ENCODE peak calls at places on chromosomes 6 and 20, in eight cellular contexts. O, P, C, Z, U, A, H and B are unnamed samples.

GRCh38 chr6:31578058-31578457 is 2.7 kb downstream of the TNF start:
- DNase-seq in P (no peak), H (no peak), C (no peak), O (no peak), Z (no peak), A (no peak), U (no peak), B (no peak)

GRCh38 chr20:19757487-19757972 is 528 bp upstream of the RIN2 start:
- DNase-seq in P (peak; percentile 89), Z (peak; percentile 59), C (peak; percentile 91), H (peak; percentile 92), A (peak; percentile 57), O (peak; percentile 90), U (peak; percentile 81), B (peak; percentile 34)

GRCh38 chr6:62707156-62707555 is 421.1 kb upstream of the KHDRBS2 start:
- DNase-seq in Z (no peak), A (no peak), C (no peak), H (no peak), P (no peak), O (no peak), U (no peak), B (no peak)

GRCh38 chr6:154289818-154290508 is 66.6 kb downstream of the IPCEF1 start:
- DNase-seq in U (no peak), O (no peak), A (no peak), P (no peak), Z (no peak), H (no peak), C (no peak), B (peak; percentile 17)

GRCh38 chr6:30463651-30464618 is 25.4 kb upstream of the HLA-E start:
- DNase-seq in A (no peak), P (peak; percentile 41), O (peak; percentile 77), U (no peak), C (peak; percentile 69), H (peak; percentile 40), Z (no peak), B (peak; percentile 53)

GRCh38 chr6:20866940-20867630 is 332.8 kb downstream of the CDKAL1 start:
- DNase-seq in A (no peak), Z (no peak), U (no peak), C (peak; percentile 16), O (no peak), P (no peak), H (no peak), B (no peak)

GRCh38 chr6:108945686-108946158 is 97.5 kb downstream of the ARMC2 start:
- DNase-seq in U (no peak), O (peak; percentile 81), C (peak; percentile 74), H (peak; percentile 91), P (peak; percentile 91), Z (peak; percentile 35), A (no peak), B (no peak)

GRCh38 chr20:34643919-34644318 is 33.0 kb downstream of the PIGU start:
- DNase-seq in C (peak; percentile 92), Z (peak; percentile 65), A (no peak), P (no peak), H (no peak), O (no peak), U (no peak), B (no peak)

GRCh38 chr6:90701146-90701781 is 114.4 kb upstream of the MAP3K7 start:
- DNase-seq in O (no peak), Z (no peak), A (no peak), H (no peak), P (no peak), U (peak; percentile 31), C (no peak), B (peak; percentile 6)

GRCh38 chr6:32267035-32267434 is 43.2 kb upstream of the NOTCH4 start:
- DNase-seq in P (no peak), U (no peak), H (no peak), A (no peak), O (no peak), C (no peak), Z (no peak), B (no peak)

GRCh38 chr20:61949363-61949713 is 116.3 kb downstream of the TAF4 start:
- DNase-seq in U (no peak), Z (no peak), C (no peak), H (no peak), A (no peak), O (no peak), P (no peak), B (no peak)

GRCh38 chr20:59398552-59399265 is 98.3 kb downstream of the EDN3 start:
- DNase-seq in O (no peak), U (no peak), A (no peak), C (no peak), P (no peak), H (no peak), Z (no peak), B (no peak)

GRCh38 chr6:42279144-42279781 is 61.6 kb upstream of the MRPS10 start:
- DNase-seq in A (no peak), U (no peak), H (no peak), C (peak; percentile 86), P (no peak), Z (peak; percentile 13), O (no peak), B (peak; percentile 58)

GRCh38 chr6:139649128-139649527 is 274.7 kb upstream of the CITED2 start:
- DNase-seq in U (no peak), P (no peak), Z (no peak), H (no peak), O (no peak), A (no peak), C (no peak), B (no peak)

GRCh38 chr6:44575644-44576043 is 188.1 kb downstream of the CDC5L start:
- DNase-seq in O (no peak), A (no peak), U (no peak), Z (no peak), H (no peak), P (no peak), C (peak; percentile 27), B (no peak)

GRCh38 chr6:40623178-40623577 is 36.0 kb upstream of the LRFN2 start:
- DNase-seq in U (no peak), O (no peak), P (no peak), Z (no peak), A (no peak), C (no peak), H (no peak), B (no peak)

GRCh38 chr6:14270925-14271791 is 153.6 kb downstream of the CD83 start:
- DNase-seq in O (no peak), H (no peak), P (no peak), A (no peak), Z (peak; percentile 85), C (peak; percentile 76), U (no peak), B (peak; percentile 82)

GRCh38 chr6:148053209-148053608 is 289.4 kb upstream of the SASH1 start:
- DNase-seq in Z (no peak), U (no peak), C (no peak), O (no peak), A (no peak), P (no peak), H (no peak), B (no peak)

GRCh38 chr6:152054441-152054840 is 247.0 kb downstream of the ESR1 start:
- DNase-seq in C (peak; percentile 67), H (no peak), U (no peak), O (no peak), P (no peak), Z (no peak), A (no peak), B (no peak)

GRCh38 chr6:44858998-44859397 is 469.1 kb upstream of the RUNX2 start:
- DNase-seq in Z (no peak), P (no peak), A (no peak), C (peak; percentile 4), U (no peak), O (no peak), H (no peak), B (no peak)

GRCh38 chr6:156780962-156781705 is 4.0 kb downstream of the ARID1B start:
- DNase-seq in U (no peak), C (no peak), O (no peak), Z (no peak), P (no peak), A (no peak), H (no peak), B (no peak)

GRCh38 chr6:154157082-154157481 is 118.0 kb downstream of the OPRM1 start:
- DNase-seq in P (no peak), C (no peak), A (no peak), Z (no peak), O (no peak), H (no peak), U (no peak), B (no peak)

GRCh38 chr6:165820407-165820806 is 157.4 kb upstream of the PDE10A start:
- DNase-seq in Z (no peak), C (no peak), P (no peak), O (no peak), A (no peak), U (no peak), H (no peak), B (no peak)

DNA sequence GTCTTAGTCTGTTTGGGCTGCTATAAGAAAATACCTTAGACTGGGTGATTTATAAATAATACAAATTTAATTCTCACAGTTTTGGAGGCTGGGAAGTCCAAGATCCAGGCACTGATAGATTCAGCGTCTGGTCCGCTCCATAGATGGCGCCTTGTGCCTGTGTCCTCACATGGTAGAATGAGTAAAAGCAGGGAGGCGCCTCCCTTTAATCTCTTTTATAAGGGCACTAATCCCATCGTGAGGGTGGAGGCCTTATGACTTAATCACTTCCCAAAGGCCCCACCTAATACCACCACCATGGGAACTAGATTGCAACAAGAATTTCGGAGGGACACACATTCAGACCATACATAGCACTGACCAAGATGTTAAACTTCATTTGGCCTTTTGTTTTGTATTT is 91.2 kb upstream of the TMEM181 start:
- DNase-seq in O (no peak), Z (no peak), A (no peak), U (no peak), P (no peak), C (peak; percentile 36), H (no peak), B (no peak)
- TF ChIP-seq CTCF in O (no peak), Z (peak; percentile 31), A (no peak), U (no peak), P (no peak), C (no peak), H (no peak), B (no peak)

GRCh38 chr20:54212871-54213270 is 5.0 kb downstream of the PFDN4 start:
- DNase-seq in U (no peak), O (no peak), Z (no peak), P (no peak), C (no peak), A (no peak), H (no peak), B (no peak)
- TF ChIP-seq CTCF in U (no peak), O (no peak), Z (no peak), P (no peak), C (no peak), A (no peak), H (no peak), B (no peak)

GRCh38 chr6:138588805-138589434 is 89.6 kb upstream of the NHSL1 start:
- DNase-seq in Z (peak; percentile 62), A (peak; percentile 69), C (peak; percentile 88), P (peak; percentile 60), U (peak; percentile 62), O (no peak), H (peak; percentile 38), B (peak; percentile 24)
- TF ChIP-seq CTCF in Z (peak; percentile 95), A (peak; percentile 91), C (peak; percentile 92), P (peak; percentile 92), U (peak; percentile 91), O (peak; percentile 81), H (peak; percentile 95), B (peak; percentile 66)

DNA sequence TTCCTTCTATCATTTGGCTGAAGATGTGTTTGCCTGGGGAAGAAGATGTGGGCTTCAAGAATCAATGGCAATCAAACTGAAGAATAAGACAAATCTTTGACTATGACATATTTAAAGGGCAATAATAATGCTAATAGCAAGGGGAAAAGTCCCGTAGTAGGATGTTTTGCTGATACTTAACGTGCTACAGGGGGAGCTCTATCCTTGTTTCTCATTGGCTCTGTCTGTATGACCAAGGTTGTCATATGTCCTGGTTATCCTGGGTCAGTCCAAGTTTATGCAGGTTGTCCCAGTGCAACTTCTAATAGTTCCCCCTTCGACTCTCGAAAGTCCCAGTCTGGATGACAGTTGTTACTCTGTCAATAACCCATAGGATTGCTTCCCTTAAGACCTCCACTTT is 321.3 kb downstream of the DHX35 start:
- DNase-seq in U (no peak), O (no peak), H (no peak), Z (no peak), A (no peak), C (no peak), P (no peak), B (no peak)
- TF ChIP-seq CTCF in U (no peak), O (no peak), H (no peak), Z (no peak), A (peak; percentile 3), C (no peak), P (no peak), B (no peak)